ENCODE peak calls at places on chromosomes 6 and 20, in eight cellular contexts. Q is stomach, W is sigmoid colon, F is GM23338, H is prostate gland, R is GM12891, V is breast epithelium, Y is H1. P is an unnamed sample.

GRCh38 chr6:24646771-24647170 is 780 bp upstream of the KIAA0319 start:
- DNase-seq in Q (no peak), W (no peak), F (no peak), H (no peak), R (no peak), V (no peak), Y (no peak), P (no peak)

GRCh38 chr6:169108753-169109152 is 144.9 kb downstream of the THBS2 start:
- DNase-seq in Q (no peak), W (no peak), F (no peak), H (no peak), R (no peak), V (no peak), Y (no peak), P (no peak)

GRCh38 chr6:162998777-162999176 is 271.0 kb downstream of the PACRG start:
- DNase-seq in Q (no peak), W (no peak), F (no peak), H (no peak), R (no peak), V (no peak), Y (no peak), P (no peak)

GRCh38 chr6:123953920-123954319 is 150.3 kb downstream of the NKAIN2 start:
- DNase-seq in Q (no peak), W (no peak), F (no peak), H (no peak), R (no peak), V (no peak), Y (no peak), P (no peak)

GRCh38 chr6:113596907-113597583 is 260.1 kb upstream of the MARCKS start:
- DNase-seq in Q (peak), W (no peak), F (no peak), H (no peak), R (no peak), V (no peak), Y (no peak), P (no peak)

GRCh38 chr6:157070403-157071107 is 252.8 kb downstream of the TMEM242 start:
- DNase-seq in Q (no peak), W (no peak), F (no peak), H (no peak), R (no peak), V (no peak), Y (no peak), P (no peak)

GRCh38 chr6:108799791-108800190 is 48.4 kb upstream of the ARMC2 start:
- DNase-seq in Q (no peak), W (no peak), F (no peak), H (no peak), R (no peak), V (no peak), Y (no peak), P (no peak)

GRCh38 chr20:63162206-63162770 is 53.6 kb downstream of the YTHDF1 start:
- DNase-seq in Q (no peak), W (no peak), F (no peak), H (no peak), R (no peak), V (no peak), Y (no peak), P (no peak)

GRCh38 chr6:54013966-54014365 is 97.3 kb upstream of the MLIP start:
- DNase-seq in Q (no peak), W (no peak), F (no peak), H (no peak), R (no peak), V (no peak), Y (no peak), P (no peak)

GRCh38 chr6:148999921-149000589 is 253.2 kb downstream of the UST start:
- DNase-seq in Q (peak), W (peak), F (no peak), H (no peak), R (no peak), V (peak), Y (no peak), P (no peak)

GRCh38 chr6:71238351-71238750 is 50.3 kb upstream of the OGFRL1 start:
- DNase-seq in Q (no peak), W (no peak), F (no peak), H (no peak), R (no peak), V (no peak), Y (no peak), P (no peak)

GRCh38 chr20:45798935-45799642 is 7.3 kb downstream of the DNTTIP1 start:
- DNase-seq in Q (peak), W (no peak), F (peak), H (no peak), R (peak), V (no peak), Y (peak), P (no peak)

GRCh38 chr20:22491188-22491500 is 93.2 kb downstream of the FOXA2 start:
- DNase-seq in Q (no peak), W (no peak), F (no peak), H (no peak), R (no peak), V (no peak), Y (no peak), P (no peak)

GRCh38 chr6:81561071-81561564 is 191.4 kb downstream of the TENT5A start:
- DNase-seq in Q (no peak), W (no peak), F (no peak), H (no peak), R (no peak), V (no peak), Y (no peak), P (peak)

GRCh38 chr6:44073612-44074382 is 53.5 kb downstream of the MRPL14 start:
- DNase-seq in Q (no peak), W (peak), F (peak), H (no peak), R (no peak), V (no peak), Y (no peak), P (no peak)

GRCh38 chr6:13762648-13763441 is 51.2 kb upstream of the RANBP9 start:
- DNase-seq in Q (no peak), W (peak), F (no peak), H (peak), R (no peak), V (no peak), Y (no peak), P (no peak)

GRCh38 chr6:161922631-161923119 is 648.8 kb upstream of the AGPAT4 start:
- DNase-seq in Q (peak), W (no peak), F (peak), H (peak), R (no peak), V (no peak), Y (no peak), P (peak)

GRCh38 chr6:38091626-38092025 is 272.1 kb downstream of the ZFAND3 start:
- DNase-seq in Q (no peak), W (peak), F (no peak), H (no peak), R (no peak), V (no peak), Y (no peak), P (no peak)

GRCh38 chr6:14876778-14877613 is 368.9 kb upstream of the JARID2 start:
- DNase-seq in Q (no peak), W (no peak), F (no peak), H (no peak), R (no peak), V (no peak), Y (no peak), P (no peak)

GRCh38 chr20:53369871-53370270 is 223.8 kb downstream of the ZNF217 start:
- DNase-seq in Q (no peak), W (no peak), F (no peak), H (no peak), R (no peak), V (no peak), Y (no peak), P (no peak)

GRCh38 chr6:15754035-15754705 is 91.3 kb upstream of the DTNBP1 start:
- DNase-seq in Q (peak), W (no peak), F (peak), H (no peak), R (no peak), V (no peak), Y (no peak), P (no peak)

GRCh38 chr20:49445176-49445575 is 37.3 kb downstream of the KCNB1 start:
- DNase-seq in Q (no peak), W (peak), F (no peak), H (no peak), R (no peak), V (no peak), Y (no peak), P (no peak)

GRCh38 chr6:74447013-74447412 is 751.0 kb downstream of the CD109 start:
- DNase-seq in Q (no peak), W (no peak), F (no peak), H (no peak), R (no peak), V (no peak), Y (no peak), P (peak)

GRCh38 chr6:169774347-169774746 is 22.9 kb downstream of the ERMARD start:
- DNase-seq in Q (no peak), W (no peak), F (peak), H (no peak), R (no peak), V (no peak), Y (no peak), P (no peak)

GRCh38 chr6:14454467-14454763 is 336.8 kb downstream of the CD83 start:
- DNase-seq in Q (no peak), W (no peak), F (no peak), H (no peak), R (no peak), V (peak), Y (no peak), P (no peak)

GRCh38 chr6:168217880-168218537 is 101.6 kb downstream of the DACT2 start:
- DNase-seq in Q (no peak), W (no peak), F (no peak), H (no peak), R (no peak), V (no peak), Y (no peak), P (no peak)

GRCh38 chr6:33633462-33634158 is 12.5 kb downstream of the ITPR3 start:
- DNase-seq in Q (peak), W (peak), F (peak), H (peak), R (peak), V (peak), Y (no peak), P (no peak)

GRCh38 chr6:16240618-16241320 is 2.4 kb downstream of the GMPR start:
- DNase-seq in Q (no peak), W (no peak), F (no peak), H (no peak), R (no peak), V (no peak), Y (no peak), P (no peak)

GRCh38 chr20:44624152-44624551 is 27.3 kb downstream of the ADA start:
- DNase-seq in Q (no peak), W (no peak), F (no peak), H (no peak), R (no peak), V (no peak), Y (no peak), P (no peak)

GRCh38 chr6:108958900-108959770 is 110.9 kb downstream of the ARMC2 start:
- DNase-seq in Q (no peak), W (no peak), F (peak), H (no peak), R (no peak), V (no peak), Y (no peak), P (no peak)

GRCh38 chr6:142605922-142606321 is 304.1 kb downstream of the ADGRG6 start:
- DNase-seq in Q (no peak), W (no peak), F (no peak), H (no peak), R (no peak), V (no peak), Y (no peak), P (no peak)

GRCh38 chr6:133341607-133342158 is 100.5 kb downstream of the EYA4 start:
- DNase-seq in Q (no peak), W (no peak), F (no peak), H (no peak), R (no peak), V (no peak), Y (no peak), P (no peak)

GRCh38 chr6:169589293-169589692 is 112.5 kb downstream of the WDR27 start:
- DNase-seq in Q (no peak), W (no peak), F (no peak), H (no peak), R (no peak), V (no peak), Y (no peak), P (no peak)

GRCh38 chr20:49267327-49267726 is 10.5 kb downstream of the ZNFX1 start:
- DNase-seq in Q (no peak), W (no peak), F (no peak), H (no peak), R (no peak), V (no peak), Y (no peak), P (no peak)

GRCh38 chr6:151036869-151037680 is 171.6 kb downstream of the MTHFD1L start:
- DNase-seq in Q (no peak), W (no peak), F (no peak), H (no peak), R (no peak), V (no peak), Y (no peak), P (peak)

GRCh38 chr20:6595704-6596103 is 171.8 kb upstream of the BMP2 start:
- DNase-seq in Q (no peak), W (no peak), F (no peak), H (no peak), R (no peak), V (no peak), Y (no peak), P (no peak)

GRCh38 chr20:6604179-6604578 is 163.3 kb upstream of the BMP2 start:
- DNase-seq in Q (no peak), W (no peak), F (no peak), H (no peak), R (no peak), V (no peak), Y (no peak), P (no peak)

GRCh38 chr20:6599876-6600275 is 167.6 kb upstream of the BMP2 start:
- DNase-seq in Q (no peak), W (no peak), F (no peak), H (no peak), R (no peak), V (no peak), Y (no peak), P (no peak)

DNA sequence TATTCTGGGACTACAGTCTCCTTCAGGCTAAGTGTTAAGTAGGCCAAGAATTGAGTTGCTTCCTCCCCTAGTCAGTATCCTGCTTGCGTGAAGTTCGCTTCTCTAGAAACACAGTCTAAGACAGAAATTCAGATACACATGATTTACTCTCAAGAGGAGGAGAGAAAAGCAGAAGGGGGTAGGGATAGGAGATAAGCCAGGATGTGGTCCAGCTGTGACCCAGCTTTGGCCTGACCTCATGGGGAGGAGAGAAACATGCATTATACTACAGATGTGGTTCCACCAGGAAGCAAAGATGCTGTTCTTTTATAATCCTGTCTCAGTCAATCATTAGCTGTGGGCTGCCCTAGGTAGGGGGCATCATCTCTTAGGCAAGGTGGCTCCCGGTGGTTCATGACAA is 167.2 kb upstream of the BMP2 start:
- DNase-seq in Q (no peak), W (no peak), F (no peak), H (no peak), R (no peak), V (no peak), Y (no peak), P (no peak)
- TF ChIP-seq POLR2AphosphoS5 in Q (no peak), W (no peak), F (no peak), H (no peak), R (no peak), V (no peak), Y (no peak), P (no peak)

DNA sequence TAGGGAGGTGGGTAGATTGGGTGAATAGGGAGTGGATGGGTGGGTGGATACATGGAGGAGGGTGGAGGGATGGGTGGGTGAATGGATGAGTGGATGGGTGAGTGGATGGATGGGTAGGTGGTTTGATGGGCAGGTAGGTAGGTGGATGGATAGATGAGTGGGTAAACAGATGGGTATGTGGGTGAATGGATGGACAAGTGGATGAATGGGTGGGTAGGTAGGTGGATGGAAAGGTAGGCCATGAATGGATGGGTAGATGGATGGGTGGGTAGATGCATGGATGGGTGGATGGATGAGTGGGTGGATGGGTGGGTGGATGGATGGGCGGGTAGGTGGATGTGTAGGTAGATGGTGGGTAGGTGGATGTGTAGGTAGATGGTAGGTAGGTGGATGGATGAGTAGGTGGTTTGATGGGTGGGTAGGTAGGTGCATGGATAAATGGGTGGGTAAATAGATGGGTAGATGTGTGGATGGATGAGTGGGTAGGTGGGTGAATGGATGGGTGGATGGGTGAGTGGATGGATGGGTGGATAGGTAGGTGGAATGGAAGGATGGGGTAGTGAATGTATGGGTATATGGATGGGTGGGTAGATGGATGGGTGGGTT is 51.4 kb downstream of the NPEPL1 start:
- DNase-seq in Q (no peak), W (no peak), F (no peak), H (no peak), R (no peak), V (no peak), Y (no peak), P (no peak)
- TF ChIP-seq POLR2AphosphoS5 in Q (no peak), W (no peak), F (no peak), H (no peak), R (no peak), V (no peak), Y (no peak), P (no peak)

DNA sequence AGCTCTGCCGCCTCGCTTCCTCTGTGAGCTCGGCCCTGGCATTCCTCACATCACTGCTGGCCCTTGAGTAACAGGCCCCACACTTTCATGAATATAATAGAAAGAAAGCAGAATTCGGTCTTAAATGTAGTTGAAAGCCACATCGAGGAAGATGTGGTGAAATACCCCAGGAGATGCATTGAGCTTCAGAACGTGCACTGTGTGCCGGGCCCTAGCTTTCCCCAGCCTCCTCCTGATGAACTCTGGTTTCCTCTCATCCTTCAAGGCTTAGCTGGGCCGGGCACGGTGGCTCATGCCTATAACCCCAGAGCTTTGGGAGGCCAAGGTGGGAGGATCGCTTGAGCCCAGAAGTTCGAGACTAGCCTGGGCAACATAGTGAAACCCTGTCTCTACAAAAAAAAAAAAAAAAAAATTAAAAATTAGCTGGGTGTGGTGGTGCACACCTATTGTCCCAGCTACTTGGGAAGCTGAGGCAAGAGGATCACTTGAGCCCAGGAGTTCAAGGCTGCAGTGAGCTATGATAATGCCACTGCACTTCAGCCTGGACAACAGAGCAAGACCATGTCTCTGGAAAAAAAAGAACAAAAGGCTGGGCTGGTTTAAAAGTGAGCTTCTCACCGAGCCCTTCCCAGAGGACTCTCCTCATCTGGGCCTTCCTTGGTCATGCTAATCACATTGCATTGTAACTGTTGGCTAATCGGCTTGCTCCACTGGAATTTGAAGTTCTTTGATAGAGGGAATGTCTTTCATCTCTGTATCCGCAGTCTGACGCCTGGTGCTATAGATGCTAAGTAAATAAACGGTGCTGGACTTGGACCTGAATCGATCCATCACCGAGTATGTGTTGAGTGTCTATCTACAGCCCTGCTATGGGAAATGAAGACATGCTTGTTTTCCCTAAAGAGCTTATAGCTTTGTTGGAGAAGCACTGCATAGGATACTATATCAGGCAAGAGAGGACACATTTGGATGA is 43.8 kb upstream of the FOXQ1 start:
- DNase-seq in Q (no peak), W (no peak), F (peak), H (no peak), R (no peak), V (no peak), Y (no peak), P (no peak)
- TF ChIP-seq POLR2AphosphoS5 in Q (no peak), W (no peak), F (no peak), H (no peak), R (no peak), V (no peak), Y (no peak), P (no peak)

GRCh38 chr6:42131531-42131930 is 10.9 kb downstream of the C6orf132 start:
- DNase-seq in Q (no peak), W (no peak), F (no peak), H (no peak), R (no peak), V (no peak), Y (no peak), P (no peak)

GRCh38 chr6:42125231-42125630 is 17.2 kb downstream of the C6orf132 start:
- DNase-seq in Q (no peak), W (no peak), F (no peak), H (no peak), R (no peak), V (no peak), Y (no peak), P (no peak)

GRCh38 chr6:42129360-42129676 is 13.1 kb downstream of the C6orf132 start:
- DNase-seq in Q (no peak), W (no peak), F (no peak), H (no peak), R (no peak), V (no peak), Y (no peak), P (no peak)

GRCh38 chr6:42125663-42126062 is 16.8 kb downstream of the C6orf132 start:
- DNase-seq in Q (no peak), W (no peak), F (no peak), H (no peak), R (no peak), V (no peak), Y (no peak), P (no peak)

DNA sequence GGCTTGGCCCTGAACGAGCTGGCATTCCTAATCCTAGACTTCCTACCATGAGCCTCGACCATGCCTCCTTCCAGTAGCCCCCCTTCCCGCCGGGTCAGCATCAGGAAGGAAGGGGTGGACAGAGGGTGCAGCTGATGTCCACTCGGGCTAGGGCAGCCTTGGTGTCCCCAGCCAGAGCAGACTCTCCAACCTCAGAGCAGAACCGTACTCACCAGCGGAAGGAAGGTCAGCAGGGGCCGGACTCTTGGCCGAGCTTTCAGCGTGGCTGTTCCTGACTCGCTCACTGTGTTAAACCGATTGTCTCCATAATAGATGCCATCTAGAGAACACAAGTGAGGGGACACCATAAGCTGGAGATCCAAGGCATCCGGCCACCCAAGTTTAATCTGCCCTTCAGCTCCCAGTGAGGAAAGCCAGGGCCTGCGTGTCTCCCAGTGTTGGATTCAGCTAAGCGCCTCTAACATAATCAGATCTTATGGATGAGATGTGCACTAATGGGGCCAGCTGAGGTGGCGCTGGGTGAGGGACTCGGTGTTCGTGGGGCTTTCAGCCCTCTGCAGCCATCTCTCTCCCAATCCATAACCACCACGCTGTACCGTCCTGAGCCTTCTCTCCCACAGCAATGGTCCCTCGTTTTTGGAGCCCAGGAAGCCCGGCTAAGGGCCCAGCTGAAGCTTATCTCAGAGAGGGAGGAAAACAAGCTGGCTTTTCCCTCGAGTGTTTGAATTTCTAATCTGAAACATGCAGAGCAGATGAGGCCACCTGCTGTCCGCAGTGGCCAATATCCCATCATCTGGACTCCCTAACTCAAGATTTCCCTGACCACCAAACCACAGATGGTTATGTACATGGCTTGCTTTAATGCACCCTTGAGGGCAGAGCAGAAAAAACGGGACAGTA is 13.7 kb downstream of the C6orf132 start:
- DNase-seq in Q (no peak), W (no peak), F (no peak), H (no peak), R (no peak), V (no peak), Y (no peak), P (no peak)
- TF ChIP-seq POLR2AphosphoS5 in Q (no peak), W (no peak), F (no peak), H (no peak), R (no peak), V (no peak), Y (no peak), P (no peak)